ENCODE peak calls at places on chromosomes 12 and 14, in four cellular contexts. Q is NCI-H1092 treated with DMSO at 0.1 percent for 48 hours, G is PC-3, E is adrenal gland. D is an unnamed sample.
A peak's percentile ranks its signal among the peaks of the same experiment; 100 is the strongest.

GRCh38 chr14:73233564-73233963 is 3.7 kb upstream of the PAPLN start:
- DNase-seq in Q (no peak), G (no peak), E (no peak), D (no peak)

GRCh38 chr14:98633380-98633779 is 638.6 kb downstream of the BCL11B start:
- DNase-seq in G (no peak), E (peak; percentile 21), Q (peak; percentile 92), D (no peak)

GRCh38 chr12:131340616-131341210 is 370.2 kb upstream of the SFSWAP start:
- DNase-seq in Q (no peak), G (no peak), E (no peak), D (no peak)

GRCh38 chr12:3168775-3169221 is 91.6 kb downstream of the TSPAN9 start:
- DNase-seq in G (peak; percentile 91), E (peak; percentile 45), Q (no peak), D (no peak)

GRCh38 chr14:100577321-100577985 is 9.8 kb downstream of the BEGAIN start:
- DNase-seq in E (no peak), Q (no peak), G (no peak), D (peak; percentile 43)

GRCh38 chr12:132715874-132716273 is 5.2 kb downstream of the PGAM5 start:
- DNase-seq in G (no peak), E (no peak), Q (no peak), D (no peak)

GRCh38 chr12:54368016-54368708 is 3.9 kb upstream of the GPR84 start:
- DNase-seq in G (no peak), Q (no peak), E (no peak), D (no peak)

GRCh38 chr14:31420013-31420318 is 384 bp downstream of the HEATR5A start:
- DNase-seq in G (peak; percentile 58), Q (peak; percentile 57), E (peak; percentile 73), D (peak; percentile 45)

GRCh38 chr12:128745772-128746689 is 77.7 kb downstream of the SLC15A4 start:
- DNase-seq in G (no peak), Q (peak; percentile 14), E (no peak), D (no peak)